ENCODE peak calls at places on chromosomes 11 and 22, in six cellular contexts. O, K, M, A, L and I are unnamed samples.

GRCh38 chr22:20249797-20250354 is 18.2 kb downstream of the RTN4R start:
- DNase-seq in K (no peak), A (no peak), M (no peak), O (no peak), L (no peak), I (no peak)

GRCh38 chr22:43174941-43175531 is 11.9 kb downstream of the TTLL12 start:
- DNase-seq in L (no peak), O (no peak), A (no peak), M (no peak), K (peak; percentile 49), I (no peak)

GRCh38 chr11:127919206-127920000 is 668.0 kb downstream of the ETS1 start:
- DNase-seq in L (no peak), K (no peak), M (no peak), O (no peak), A (no peak), I (no peak)

GRCh38 chr11:44773351-44773965 is 46.7 kb downstream of the TSPAN18 start:
- DNase-seq in K (peak; percentile 16), O (no peak), M (no peak), L (no peak), A (no peak), I (no peak)

GRCh38 chr11:107741044-107741823 is 29.4 kb upstream of the SLN start:
- DNase-seq in O (no peak), L (no peak), K (no peak), A (peak; percentile 46), M (peak; percentile 39), I (no peak)

GRCh38 chr22:30891781-30892180 is 76.8 kb downstream of the MORC2 start:
- DNase-seq in O (no peak), A (no peak), K (no peak), L (no peak), M (no peak), I (peak; percentile 4)

GRCh38 chr11:112526699-112527410 is 266.2 kb upstream of the PLET1 start:
- DNase-seq in M (no peak), A (no peak), K (no peak), L (no peak), O (no peak), I (no peak)

GRCh38 chr11:111520565-111520964 is 6.0 kb downstream of the HOATZ start:
- DNase-seq in L (no peak), K (no peak), O (no peak), A (no peak), M (no peak), I (no peak)

GRCh38 chr11:57462597-57462996 is 2.3 kb downstream of the RTN4RL2 start:
- DNase-seq in L (no peak), M (no peak), O (no peak), A (no peak), K (no peak), I (no peak)

GRCh38 chr11:126332221-126332711 is 23.2 kb upstream of the ST3GAL4 start:
- DNase-seq in K (no peak), O (no peak), L (no peak), A (no peak), M (no peak), I (no peak)

GRCh38 chr22:48783821-48784266 is 1043.8 kb downstream of the BRD1 start:
- DNase-seq in K (no peak), O (no peak), L (no peak), A (no peak), M (no peak), I (no peak)

GRCh38 chr11:19935507-19935906 is 222.9 kb downstream of the NAV2 start:
- DNase-seq in M (no peak), K (no peak), O (no peak), A (peak; percentile 88), L (no peak), I (no peak)

GRCh38 chr11:82092904-82093303 is 640.8 kb downstream of the FAM181B start:
- DNase-seq in K (no peak), M (no peak), A (no peak), O (no peak), L (no peak), I (no peak)

GRCh38 chr22:17396531-17396930 is 27.3 kb downstream of the CECR2 start:
- DNase-seq in A (no peak), K (no peak), O (no peak), M (no peak), L (no peak), I (no peak)

GRCh38 chr11:85806876-85807275 is 4.1 kb downstream of the SYTL2 start:
- DNase-seq in A (no peak), M (no peak), O (no peak), K (no peak), L (no peak), I (no peak)

GRCh38 chr11:128405693-128406364 is 181.5 kb downstream of the ETS1 start:
- DNase-seq in A (no peak), O (no peak), L (no peak), K (no peak), M (no peak), I (no peak)

GRCh38 chr11:122023614-122024250 is 92.3 kb downstream of the BLID start:
- DNase-seq in A (no peak), K (no peak), L (no peak), O (no peak), M (no peak), I (no peak)

GRCh38 chr11:122025757-122026156 is 90.3 kb downstream of the BLID start:
- DNase-seq in M (no peak), O (no peak), A (no peak), L (no peak), K (no peak), I (no peak)

GRCh38 chr11:122022646-122023045 is 93.4 kb downstream of the BLID start:
- DNase-seq in A (no peak), K (no peak), L (no peak), M (no peak), O (no peak), I (no peak)

GRCh38 chr11:122020902-122021301 is 95.1 kb downstream of the BLID start:
- DNase-seq in K (no peak), L (no peak), M (no peak), A (no peak), O (no peak), I (no peak)

GRCh38 chr11:122024278-122024677 is 91.7 kb downstream of the BLID start:
- DNase-seq in O (no peak), L (no peak), M (no peak), K (no peak), A (no peak), I (no peak)
- H3K27ac ChIP-seq in O (peak overlapping the region; percentile 3), L (no peak overlapping the region), M (no peak overlapping the region), K (no peak overlapping the region), A (no peak overlapping the region), I (no peak overlapping the region)

GRCh38 chr22:26292667-26292995 is 123.4 kb downstream of the SEZ6L start:
- DNase-seq in L (no peak), O (no peak), M (no peak), A (no peak), K (no peak), I (no peak)
- H3K27ac ChIP-seq in L (no peak overlapping the region), O (no peak overlapping the region), M (no peak overlapping the region), A (no peak overlapping the region), K (no peak overlapping the region), I (no peak overlapping the region)

GRCh38 chr11:61875698-61876097 is 15.6 kb downstream of the FADS3 start:
- DNase-seq in L (no peak), M (no peak), O (no peak), K (no peak), A (no peak), I (no peak)

GRCh38 chr11:61872935-61873565 is 18.3 kb downstream of the FADS3 start:
- DNase-seq in L (no peak), A (no peak), O (no peak), M (no peak), K (no peak), I (no peak)

GRCh38 chr11:61871158-61871597 is 20.2 kb downstream of the FADS3 start:
- DNase-seq in M (peak; percentile 25), A (peak; percentile 93), O (peak; percentile 48), L (peak; percentile 64), K (peak; percentile 72), I (peak; percentile 85)

GRCh38 chr11:61874460-61874809 is 16.9 kb downstream of the FADS3 start:
- DNase-seq in A (no peak), O (no peak), K (no peak), M (no peak), L (no peak), I (peak; percentile 48)

DNA sequence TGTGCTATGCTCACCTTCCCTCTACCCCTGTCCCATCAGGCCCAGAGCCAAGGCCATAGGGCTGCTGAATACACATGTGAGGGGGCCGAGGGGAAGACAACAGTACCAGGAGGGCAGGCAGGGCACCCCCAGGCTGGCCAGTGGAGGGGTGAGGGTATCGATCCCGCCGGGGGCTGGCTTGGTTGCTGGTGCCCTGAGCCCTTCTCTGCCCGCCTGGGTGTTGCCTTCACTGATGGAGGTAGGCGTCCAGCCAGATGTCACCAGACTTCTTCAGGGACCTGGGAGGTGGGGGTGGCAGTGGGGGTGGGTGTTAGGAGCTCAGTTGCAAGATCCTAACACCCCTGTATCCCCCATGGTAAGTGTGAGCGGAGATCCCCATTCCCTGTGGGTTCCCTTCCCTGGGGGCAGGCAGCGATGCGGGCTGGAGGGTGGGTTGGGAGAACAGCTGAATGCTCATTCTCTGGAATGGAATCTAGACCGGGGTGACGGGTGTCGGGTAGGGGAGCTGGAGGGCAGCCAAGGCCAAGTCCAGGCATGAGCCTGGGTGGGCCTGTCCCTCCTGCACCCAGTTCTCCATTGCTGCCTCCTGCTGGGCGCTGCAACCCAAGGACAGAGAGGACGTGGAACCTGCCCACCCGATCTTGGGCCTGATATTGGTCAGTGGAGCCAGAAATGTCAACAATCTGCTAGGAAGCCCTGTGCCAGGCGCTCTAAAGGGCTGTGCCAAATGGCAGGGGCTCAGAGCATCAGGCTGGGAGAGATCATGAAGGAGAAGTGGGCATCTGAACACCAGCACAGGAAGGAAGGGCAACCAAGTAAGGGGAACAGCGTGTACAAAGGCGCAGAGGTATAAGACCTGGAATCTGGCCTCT is 17.5 kb downstream of the FADS3 start:
- DNase-seq in M (no peak), A (no peak), O (no peak), K (no peak), L (no peak), I (peak; percentile 55)
- H3K27ac ChIP-seq in M (no peak overlapping the region), A (no peak overlapping the region), O (no peak overlapping the region), K (no peak overlapping the region), L (no peak overlapping the region), I (no peak overlapping the region)

GRCh38 chr11:130602700-130603584 is 154.5 kb downstream of the ADAMTS15 start:
- DNase-seq in K (no peak), M (no peak), L (no peak), O (no peak), A (no peak), I (no peak)
- H3K27ac ChIP-seq in K (peak overlapping the region; percentile 30), M (no peak overlapping the region), L (no peak overlapping the region), O (no peak overlapping the region), A (no peak overlapping the region), I (no peak overlapping the region)

GRCh38 chr11:9760180-9760550 is 96.3 kb downstream of the SWAP70 start:
- DNase-seq in A (no peak), M (no peak), O (peak; percentile 82), L (no peak), K (peak; percentile 64), I (peak; percentile 65)
- H3K27ac ChIP-seq in A (no peak overlapping the region), M (peak overlapping the region; percentile 100), O (peak overlapping the region; percentile 93), L (no peak overlapping the region), K (no peak overlapping the region), I (no peak overlapping the region)

GRCh38 chr11:133936136-133936535 is 20.6 kb downstream of the IGSF9B start:
- DNase-seq in A (no peak), L (no peak), K (no peak), O (no peak), M (no peak), I (no peak)
- H3K27ac ChIP-seq in A (no peak overlapping the region), L (no peak overlapping the region), K (no peak overlapping the region), O (no peak overlapping the region), M (no peak overlapping the region), I (no peak overlapping the region)